ENCODE peak calls at places on chromosomes 1 and 21, in nine cellular contexts. F is suprapubic skin, W is AG09319, R is left lung, Z is cardiac fibroblast, N is GM13977, Y is neural crest cell, G is progenitor cell of endocrine pancreas, H is AG04449. S is an unnamed sample.

GRCh38 chr1:171877711-171878110 is 36.4 kb downstream of the DNM3 start:
- DNase-seq in H (no peak), F (no peak), N (peak; percentile 59), R (no peak), G (no peak), Z (no peak), W (no peak), Y (no peak), S (no peak)

GRCh38 chr1:185193756-185194155 is 36.8 kb downstream of the SWT1 start:
- DNase-seq in R (no peak), Z (no peak), Y (no peak), W (no peak), N (no peak), H (no peak), F (no peak), G (no peak), S (no peak)

GRCh38 chr1:40312238-40313205 is 4.6 kb downstream of the COL9A2 start:
- DNase-seq in W (no peak), Z (no peak), Y (no peak), F (no peak), R (peak; percentile 90), H (no peak), G (no peak), N (peak; percentile 85), S (no peak)

GRCh38 chr21:24955275-24955961 is 651.9 kb downstream of the MRPL39 start:
- DNase-seq in F (no peak), N (peak; percentile 13), R (no peak), G (no peak), Z (no peak), Y (no peak), H (no peak), W (no peak), S (no peak)

GRCh38 chr1:119582801-119583200 is 65.3 kb downstream of the ZNF697 start:
- DNase-seq in F (no peak), W (no peak), Y (peak; percentile 47), Z (peak; percentile 79), R (no peak), N (peak; percentile 14), G (peak; percentile 21), H (no peak), S (no peak)

GRCh38 chr1:41547336-41547735 is 62.9 kb upstream of the EDN2 start:
- DNase-seq in W (no peak), H (no peak), R (no peak), N (no peak), Z (no peak), G (no peak), F (peak; percentile 32), Y (no peak), S (no peak)

GRCh38 chr21:17782051-17782450 is 37.1 kb downstream of the C21orf91 start:
- DNase-seq in R (no peak), W (no peak), N (no peak), F (no peak), Y (no peak), H (no peak), G (no peak), Z (no peak), S (no peak)

GRCh38 chr1:240122639-240123604 is 31.2 kb downstream of the FMN2 start:
- DNase-seq in F (no peak), H (no peak), G (peak; percentile 45), Z (no peak), Y (no peak), N (no peak), R (no peak), W (no peak), S (no peak)

GRCh38 chr1:114094675-114095074 is 59.0 kb downstream of the SYT6 start:
- DNase-seq in H (no peak), G (no peak), Z (no peak), R (no peak), W (no peak), Y (no peak), N (no peak), F (no peak), S (no peak)

GRCh38 chr1:114094303-114094663 is 59.4 kb downstream of the SYT6 start:
- DNase-seq in R (no peak), N (no peak), W (no peak), Z (no peak), Y (no peak), F (no peak), H (no peak), G (no peak), S (no peak)

GRCh38 chr1:114092118-114092517 is 61.6 kb downstream of the SYT6 start:
- DNase-seq in R (no peak), Z (no peak), Y (no peak), F (no peak), N (no peak), W (no peak), H (no peak), G (no peak), S (no peak)

GRCh38 chr1:114091711-114092110 is 62.0 kb downstream of the SYT6 start:
- DNase-seq in H (no peak), Z (no peak), G (no peak), R (no peak), W (no peak), Y (no peak), F (no peak), N (no peak), S (no peak)

DNA sequence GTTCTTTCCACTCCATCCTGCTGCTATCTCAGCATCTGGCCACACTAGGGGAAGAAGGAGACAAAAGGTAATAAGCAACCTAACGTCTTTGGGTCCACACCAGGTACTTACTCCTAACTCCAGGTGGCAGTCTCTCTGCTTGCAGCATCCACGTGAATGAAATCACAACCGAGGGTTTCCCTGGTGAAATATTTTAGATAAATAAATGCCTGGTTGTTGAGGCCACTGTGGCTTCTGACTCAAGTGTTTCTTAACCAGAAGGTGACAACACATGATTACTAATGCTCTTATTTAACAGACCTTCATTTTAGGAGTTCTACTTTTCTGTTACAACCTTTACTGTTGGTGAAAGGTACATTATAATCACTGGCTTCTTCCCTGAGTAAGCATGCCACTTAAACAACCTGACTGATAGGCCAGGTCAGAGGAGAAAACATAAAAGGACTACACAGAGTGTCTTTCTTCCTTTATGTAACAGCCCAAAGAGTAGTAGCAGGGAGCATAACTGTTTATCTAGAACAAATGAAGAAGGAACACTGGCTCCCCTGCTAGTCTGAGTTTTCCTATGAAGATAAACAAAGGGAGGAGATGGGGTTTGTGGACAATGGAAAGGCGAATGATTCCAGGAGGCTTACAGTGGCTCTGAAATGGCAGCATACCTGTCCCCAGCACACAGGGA is 59.9 kb downstream of the SYT6 start:
- DNase-seq in Y (no peak), F (no peak), G (no peak), N (no peak), H (no peak), R (no peak), W (no peak), Z (no peak), S (no peak)
- TF ChIP-seq CTCF in Y (no peak), F (no peak), G (no peak), N (no peak), H (no peak), R (no peak), W (no peak), Z (no peak), S (no peak)

GRCh38 chr21:33917421-33917820 is 1.8 kb upstream of the ATP5PO start:
- DNase-seq in W (no peak), N (no peak), Z (no peak), F (no peak), H (no peak), G (no peak), Y (no peak), R (no peak), S (no peak)
- TF ChIP-seq CTCF in W (no peak), N (no peak), Z (no peak), F (no peak), H (no peak), G (no peak), Y (no peak), R (no peak), S (no peak)

DNA sequence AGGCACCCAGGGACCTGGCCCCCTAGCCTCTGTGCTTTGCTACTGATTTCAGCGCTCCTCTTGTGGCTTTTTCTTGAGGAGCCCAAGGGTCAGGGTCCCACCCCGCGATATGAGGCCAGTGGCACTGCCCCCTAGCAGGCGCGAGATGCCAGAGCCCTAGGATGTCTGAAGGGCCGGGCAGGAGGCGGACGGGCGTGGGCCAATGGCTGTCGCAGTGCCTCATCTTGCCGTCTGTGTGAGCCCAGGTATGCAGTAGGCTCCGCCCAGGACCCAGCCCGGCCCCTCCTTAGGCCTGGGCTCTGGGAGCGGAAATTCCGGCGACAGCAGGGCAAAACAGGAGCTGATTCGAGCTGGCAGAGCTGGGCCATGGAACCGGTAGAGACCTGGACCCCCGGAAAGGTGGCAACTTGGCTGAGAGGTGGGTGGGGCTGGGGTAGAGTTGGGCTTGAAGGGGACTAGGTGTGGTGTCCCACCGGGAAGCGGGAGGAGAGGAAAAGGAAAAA is at the start of gene CNKSR1:
- DNase-seq in H (no peak), G (peak; percentile 72), W (no peak), Y (no peak), N (no peak), R (peak; percentile 91), F (no peak), Z (no peak), S (peak; percentile 77)
- TF ChIP-seq CTCF in H (no peak), G (peak; percentile 51), W (no peak), Y (no peak), N (no peak), R (no peak), F (no peak), Z (no peak), S (no peak)

GRCh38 chr1:62926681-62927252 is 142.8 kb downstream of the ATG4C start:
- DNase-seq in N (no peak), W (no peak), G (no peak), F (no peak), Y (no peak), H (no peak), R (no peak), Z (no peak), S (no peak)
- TF ChIP-seq CTCF in N (no peak), W (no peak), G (no peak), F (no peak), Y (no peak), H (no peak), R (no peak), Z (no peak), S (no peak)

S was measured in mesothelial cell of epicardium.